ENCODE peak calls at places on chromosomes 2 and 18, in five cellular contexts. One of them, this sample, is unnamed. For H3K9me3, the result is how much of the 10 kb centered on the place peaks cover.

GRCh38 chr2:100292022-100292580 is 30.2 kb downstream of the LONRF2 start:
- DNase-seq in ovary: peak
- DNase-seq in cardiac muscle cell: peak
- DNase-seq in heart left ventricle: no peak
- DNase-seq in trophoblast cell: peak
- DNase-seq in this sample: peak

GRCh38 chr2:95695613-95696012 is 103.8 kb downstream of the TRIM43 start:
- DNase-seq in trophoblast cell: no peak
- DNase-seq in cardiac muscle cell: no peak
- DNase-seq in heart left ventricle: no peak
- DNase-seq in ovary: peak
- DNase-seq in this sample: no peak

GRCh38 chr18:3790702-3791101 is 340.7 kb downstream of the TGIF1 start:
- DNase-seq in ovary: no peak
- DNase-seq in heart left ventricle: no peak
- DNase-seq in trophoblast cell: no peak
- DNase-seq in cardiac muscle cell: peak
- DNase-seq in this sample: no peak

GRCh38 chr2:96552284-96553175 is 16.0 kb downstream of the ARID5A start:
- DNase-seq in heart left ventricle: no peak
- DNase-seq in trophoblast cell: no peak
- DNase-seq in ovary: no peak
- DNase-seq in cardiac muscle cell: no peak
- DNase-seq in this sample: no peak

GRCh38 chr2:197145471-197146056 is 165.0 kb downstream of the ANKRD44 start:
- DNase-seq in heart left ventricle: no peak
- DNase-seq in cardiac muscle cell: no peak
- DNase-seq in trophoblast cell: no peak
- DNase-seq in ovary: no peak
- DNase-seq in this sample: no peak

GRCh38 chr18:60500960-60501359 is 128.4 kb upstream of the MC4R start:
- DNase-seq in ovary: no peak
- DNase-seq in heart left ventricle: no peak
- DNase-seq in trophoblast cell: no peak
- DNase-seq in cardiac muscle cell: no peak
- DNase-seq in this sample: no peak

GRCh38 chr2:65045651-65046050 is 10.6 kb upstream of the CEP68 start:
- DNase-seq in cardiac muscle cell: no peak
- DNase-seq in ovary: no peak
- DNase-seq in heart left ventricle: no peak
- DNase-seq in trophoblast cell: peak
- DNase-seq in this sample: no peak

GRCh38 chr2:43098065-43098464 is 128.3 kb downstream of the ZFP36L2 start:
- DNase-seq in ovary: no peak
- DNase-seq in trophoblast cell: no peak
- DNase-seq in cardiac muscle cell: no peak
- DNase-seq in heart left ventricle: no peak
- DNase-seq in this sample: no peak

GRCh38 chr2:60329225-60329624 is 224.2 kb downstream of the BCL11A start:
- DNase-seq in ovary: no peak
- DNase-seq in trophoblast cell: no peak
- DNase-seq in cardiac muscle cell: no peak
- DNase-seq in heart left ventricle: no peak
- DNase-seq in this sample: no peak

GRCh38 chr18:25099838-25100393 is 252.1 kb downstream of the ZNF521 start:
- DNase-seq in heart left ventricle: no peak
- DNase-seq in trophoblast cell: no peak
- DNase-seq in cardiac muscle cell: peak
- DNase-seq in ovary: peak
- DNase-seq in this sample: no peak

GRCh38 chr2:33665039-33665438 is 65.9 kb upstream of the FAM98A start:
- DNase-seq in ovary: no peak
- DNase-seq in trophoblast cell: no peak
- DNase-seq in heart left ventricle: no peak
- DNase-seq in cardiac muscle cell: no peak
- DNase-seq in this sample: no peak

GRCh38 chr2:30731706-30732105 is 75.5 kb downstream of the CAPN13 start:
- DNase-seq in ovary: no peak
- DNase-seq in trophoblast cell: no peak
- DNase-seq in heart left ventricle: no peak
- DNase-seq in cardiac muscle cell: no peak
- DNase-seq in this sample: no peak

GRCh38 chr2:128638311-128638710 is 319.6 kb upstream of the HS6ST1 start:
- DNase-seq in cardiac muscle cell: no peak
- DNase-seq in heart left ventricle: no peak
- DNase-seq in trophoblast cell: no peak
- DNase-seq in ovary: no peak
- DNase-seq in this sample: no peak

GRCh38 chr2:1751768-1752725 is 7.7 kb upstream of the PXDN start:
- DNase-seq in cardiac muscle cell: no peak
- DNase-seq in ovary: peak
- DNase-seq in trophoblast cell: no peak
- DNase-seq in heart left ventricle: no peak
- DNase-seq in this sample: no peak

GRCh38 chr2:54575379-54575888 is 119.3 kb downstream of the SPTBN1 start:
- DNase-seq in heart left ventricle: no peak
- DNase-seq in ovary: no peak
- DNase-seq in cardiac muscle cell: no peak
- DNase-seq in trophoblast cell: peak
- DNase-seq in this sample: no peak

GRCh38 chr2:132632000-132632649 is 37.9 kb downstream of the LYPD1 start:
- DNase-seq in heart left ventricle: no peak
- DNase-seq in ovary: no peak
- DNase-seq in cardiac muscle cell: no peak
- DNase-seq in trophoblast cell: no peak
- DNase-seq in this sample: no peak

GRCh38 chr2:203740741-203741363 is 34.4 kb downstream of the CD28 start:
- DNase-seq in ovary: no peak
- DNase-seq in cardiac muscle cell: no peak
- DNase-seq in heart left ventricle: no peak
- DNase-seq in trophoblast cell: no peak
- DNase-seq in this sample: no peak

GRCh38 chr2:180359522-180360282 is 352.6 kb upstream of the CWC22 start:
- DNase-seq in heart left ventricle: no peak
- DNase-seq in ovary: no peak
- DNase-seq in trophoblast cell: no peak
- DNase-seq in cardiac muscle cell: no peak
- DNase-seq in this sample: no peak

GRCh38 chr2:10983711-10984110 is 72.0 kb downstream of the KCNF1 start:
- DNase-seq in cardiac muscle cell: no peak
- DNase-seq in trophoblast cell: no peak
- DNase-seq in ovary: no peak
- DNase-seq in heart left ventricle: no peak
- DNase-seq in this sample: no peak

GRCh38 chr2:102753563-102754159 is 8.2 kb upstream of the TMEM182 start:
- DNase-seq in heart left ventricle: no peak
- DNase-seq in ovary: no peak
- DNase-seq in cardiac muscle cell: peak
- DNase-seq in trophoblast cell: peak
- DNase-seq in this sample: no peak

GRCh38 chr2:112725545-112726457 is 5.0 kb downstream of the NT5DC4 start:
- DNase-seq in cardiac muscle cell: no peak
- DNase-seq in ovary: no peak
- DNase-seq in heart left ventricle: no peak
- DNase-seq in trophoblast cell: no peak
- DNase-seq in this sample: no peak

GRCh38 chr2:200267350-200267749 is 39.1 kb upstream of the SPATS2L start:
- DNase-seq in ovary: no peak
- DNase-seq in cardiac muscle cell: no peak
- DNase-seq in trophoblast cell: no peak
- DNase-seq in heart left ventricle: no peak
- DNase-seq in this sample: no peak

GRCh38 chr2:63581266-63581961 is 6.9 kb downstream of the WDPCP start:
- DNase-seq in ovary: no peak
- DNase-seq in heart left ventricle: peak
- DNase-seq in trophoblast cell: no peak
- DNase-seq in cardiac muscle cell: no peak
- DNase-seq in this sample: no peak

GRCh38 chr2:141737463-141737862 is 393.4 kb downstream of the LRP1B start:
- DNase-seq in heart left ventricle: no peak
- DNase-seq in cardiac muscle cell: no peak
- DNase-seq in ovary: no peak
- DNase-seq in trophoblast cell: no peak
- DNase-seq in this sample: no peak

GRCh38 chr18:36269157-36269556 is 28.4 kb upstream of the FHOD3 start:
- DNase-seq in heart left ventricle: no peak
- DNase-seq in cardiac muscle cell: no peak
- DNase-seq in trophoblast cell: no peak
- DNase-seq in ovary: no peak
- DNase-seq in this sample: no peak

GRCh38 chr18:40414155-40414754 is 1540.8 kb upstream of the PIK3C3 start:
- DNase-seq in trophoblast cell: no peak
- DNase-seq in cardiac muscle cell: no peak
- DNase-seq in heart left ventricle: no peak
- DNase-seq in ovary: no peak
- DNase-seq in this sample: no peak

GRCh38 chr2:178194600-178195389 is 483 bp downstream of the OSBPL6 start:
- DNase-seq in heart left ventricle: peak
- DNase-seq in cardiac muscle cell: peak
- DNase-seq in ovary: peak
- DNase-seq in trophoblast cell: peak
- DNase-seq in this sample: no peak

GRCh38 chr2:239153806-239154591 is 246.8 kb downstream of the HDAC4 start:
- DNase-seq in trophoblast cell: no peak
- DNase-seq in cardiac muscle cell: no peak
- DNase-seq in heart left ventricle: no peak
- DNase-seq in ovary: no peak
- DNase-seq in this sample: no peak

GRCh38 chr18:1002653-1003178 is 98.0 kb downstream of the ADCYAP1 start:
- DNase-seq in cardiac muscle cell: no peak
- DNase-seq in ovary: no peak
- DNase-seq in heart left ventricle: no peak
- DNase-seq in trophoblast cell: no peak
- DNase-seq in this sample: no peak

GRCh38 chr2:209523778-209524362 is 100.0 kb downstream of the MAP2 start:
- DNase-seq in heart left ventricle: no peak
- DNase-seq in trophoblast cell: no peak
- DNase-seq in cardiac muscle cell: no peak
- DNase-seq in ovary: no peak
- DNase-seq in this sample: no peak

GRCh38 chr2:39723946-39724827 is 54.9 kb downstream of the THUMPD2 start:
- DNase-seq in ovary: no peak
- DNase-seq in heart left ventricle: no peak
- DNase-seq in cardiac muscle cell: peak
- DNase-seq in trophoblast cell: no peak
- DNase-seq in this sample: no peak

GRCh38 chr2:188610827-188611226 is 319.2 kb downstream of the GULP1 start:
- DNase-seq in trophoblast cell: no peak
- DNase-seq in ovary: no peak
- DNase-seq in cardiac muscle cell: no peak
- DNase-seq in heart left ventricle: no peak
- DNase-seq in this sample: no peak

GRCh38 chr2:172578054-172578453 is 22.2 kb downstream of the PDK1 start:
- DNase-seq in cardiac muscle cell: no peak
- DNase-seq in trophoblast cell: no peak
- DNase-seq in heart left ventricle: no peak
- DNase-seq in ovary: no peak
- DNase-seq in this sample: no peak
- H3K9me3 ChIP-seq in cardiac muscle cell: under half
- H3K9me3 ChIP-seq in trophoblast cell: under half
- H3K9me3 ChIP-seq in heart left ventricle: half or more
- H3K9me3 ChIP-seq in ovary: under half
- H3K9me3 ChIP-seq in this sample: under half

DNA sequence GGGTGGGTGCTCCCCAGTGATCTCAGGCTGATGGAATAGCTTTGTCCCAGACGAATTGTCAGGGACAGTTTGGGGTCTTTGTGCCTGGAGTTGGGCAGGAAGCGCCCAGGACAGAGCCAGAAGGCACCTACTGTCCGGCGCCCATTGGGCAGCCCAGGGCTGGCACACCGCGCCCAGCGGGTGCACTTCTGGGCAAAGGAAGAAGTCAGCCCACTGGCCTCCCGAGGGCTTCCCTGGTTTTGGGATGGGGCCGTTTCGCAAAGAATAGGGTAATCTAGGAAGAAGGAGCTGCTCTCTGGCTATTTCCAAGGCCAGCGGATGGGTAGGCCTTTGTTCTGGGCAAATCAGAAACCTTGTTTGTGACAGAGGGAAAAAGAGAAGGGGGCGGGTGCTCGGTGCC is 3.5 kb upstream of the SIX2 start:
- DNase-seq in cardiac muscle cell: no peak
- DNase-seq in trophoblast cell: no peak
- DNase-seq in heart left ventricle: no peak
- DNase-seq in ovary: no peak
- DNase-seq in this sample: no peak
- H3K9me3 ChIP-seq in cardiac muscle cell: under half
- H3K9me3 ChIP-seq in trophoblast cell: under half
- H3K9me3 ChIP-seq in heart left ventricle: under half
- H3K9me3 ChIP-seq in ovary: under half
- H3K9me3 ChIP-seq in this sample: under half

DNA sequence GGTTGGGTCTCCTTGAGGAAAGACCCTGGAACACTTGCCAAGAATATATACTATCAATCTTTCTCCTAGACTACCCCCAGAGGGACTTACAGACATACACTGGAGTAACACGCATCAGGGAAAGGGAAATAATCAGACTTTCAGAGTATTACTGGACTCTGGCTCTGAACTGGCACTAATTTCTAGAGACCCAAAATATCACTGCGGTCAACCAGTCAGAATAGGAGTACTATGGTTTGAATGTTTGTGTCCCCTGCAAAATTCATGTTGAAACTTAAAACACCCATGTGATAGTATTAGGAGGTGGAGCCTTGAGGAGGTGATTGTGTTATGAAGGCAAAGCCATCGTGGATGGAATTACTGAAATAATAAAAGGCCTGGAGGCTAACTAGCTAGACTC is 323.7 kb downstream of the EN1 start:
- DNase-seq in ovary: no peak
- DNase-seq in trophoblast cell: no peak
- DNase-seq in cardiac muscle cell: no peak
- DNase-seq in heart left ventricle: no peak
- DNase-seq in this sample: no peak
- H3K9me3 ChIP-seq in ovary: under half
- H3K9me3 ChIP-seq in trophoblast cell: under half
- H3K9me3 ChIP-seq in cardiac muscle cell: under half
- H3K9me3 ChIP-seq in heart left ventricle: under half
- H3K9me3 ChIP-seq in this sample: under half

GRCh38 chr2:234661146-234661545 is 164.3 kb upstream of the ARL4C start:
- DNase-seq in cardiac muscle cell: no peak
- DNase-seq in ovary: no peak
- DNase-seq in heart left ventricle: no peak
- DNase-seq in trophoblast cell: no peak
- DNase-seq in this sample: no peak
- H3K9me3 ChIP-seq in cardiac muscle cell: under half
- H3K9me3 ChIP-seq in ovary: under half
- H3K9me3 ChIP-seq in heart left ventricle: under half
- H3K9me3 ChIP-seq in trophoblast cell: under half
- H3K9me3 ChIP-seq in this sample: under half